ENCODE peak calls at places on chromosomes 4 and X, in seven cellular contexts. One of them, this sample, is unnamed. For H3K27me3, H3K36me3 and H3K9me3, the result is how much of the 10 kb centered on the place peaks cover.

GRCh38 chr4:98838977-98839618 is 89.8 kb downstream of the EIF4E start:
- DNase-seq in GM12878: no peak
- DNase-seq in lower lobe of right lung: no peak
- DNase-seq in left ventricle myocardium inferior: no peak
- DNase-seq in MM.1S: no peak
- DNase-seq in hepatocyte: peak
- DNase-seq in transverse colon: no peak
- DNase-seq in this sample: peak

GRCh38 chr4:42562016-42562415 is 94.9 kb downstream of the ATP8A1 start:
- DNase-seq in hepatocyte: no peak
- DNase-seq in left ventricle myocardium inferior: no peak
- DNase-seq in MM.1S: no peak
- DNase-seq in lower lobe of right lung: no peak
- DNase-seq in GM12878: no peak
- DNase-seq in transverse colon: no peak
- DNase-seq in this sample: no peak

GRCh38 chr4:2059726-2060577 is 825 bp downstream of the NAT8L start:
- DNase-seq in transverse colon: no peak
- DNase-seq in lower lobe of right lung: peak
- DNase-seq in MM.1S: no peak
- DNase-seq in hepatocyte: peak
- DNase-seq in GM12878: no peak
- DNase-seq in left ventricle myocardium inferior: peak
- DNase-seq in this sample: no peak

GRCh38 chr4:69754926-69755580 is 5.4 kb downstream of the SULT1B1 start:
- DNase-seq in transverse colon: peak
- DNase-seq in hepatocyte: no peak
- DNase-seq in MM.1S: no peak
- DNase-seq in left ventricle myocardium inferior: no peak
- DNase-seq in GM12878: no peak
- DNase-seq in lower lobe of right lung: no peak
- DNase-seq in this sample: no peak

GRCh38 chr4:123578276-123579014 is 181.8 kb downstream of the SPRY1 start:
- DNase-seq in GM12878: no peak
- DNase-seq in left ventricle myocardium inferior: no peak
- DNase-seq in transverse colon: no peak
- DNase-seq in hepatocyte: no peak
- DNase-seq in lower lobe of right lung: no peak
- DNase-seq in MM.1S: no peak
- DNase-seq in this sample: no peak

GRCh38 chr4:124079174-124079780 is 633.3 kb downstream of the ANKRD50 start:
- DNase-seq in lower lobe of right lung: no peak
- DNase-seq in transverse colon: no peak
- DNase-seq in hepatocyte: no peak
- DNase-seq in MM.1S: no peak
- DNase-seq in GM12878: no peak
- DNase-seq in left ventricle myocardium inferior: no peak
- DNase-seq in this sample: no peak

GRCh38 chrX:48472851-48473717 is 2.9 kb upstream of the FTSJ1 start:
- DNase-seq in left ventricle myocardium inferior: no peak
- DNase-seq in transverse colon: no peak
- DNase-seq in MM.1S: no peak
- DNase-seq in GM12878: no peak
- DNase-seq in hepatocyte: no peak
- DNase-seq in lower lobe of right lung: no peak
- DNase-seq in this sample: no peak

GRCh38 chrX:153689654-153690465 is 2.1 kb downstream of the SLC6A8 start:
- DNase-seq in transverse colon: no peak
- DNase-seq in lower lobe of right lung: no peak
- DNase-seq in hepatocyte: no peak
- DNase-seq in GM12878: no peak
- DNase-seq in MM.1S: no peak
- DNase-seq in left ventricle myocardium inferior: no peak
- DNase-seq in this sample: no peak

GRCh38 chr4:182384496-182385155 is 141.4 kb downstream of the TENM3 start:
- DNase-seq in hepatocyte: no peak
- DNase-seq in GM12878: no peak
- DNase-seq in left ventricle myocardium inferior: no peak
- DNase-seq in lower lobe of right lung: no peak
- DNase-seq in MM.1S: no peak
- DNase-seq in transverse colon: no peak
- DNase-seq in this sample: no peak

GRCh38 chr4:183596056-183596757 is 62.8 kb downstream of the RWDD4 start:
- DNase-seq in transverse colon: no peak
- DNase-seq in lower lobe of right lung: no peak
- DNase-seq in left ventricle myocardium inferior: no peak
- DNase-seq in hepatocyte: peak
- DNase-seq in MM.1S: no peak
- DNase-seq in GM12878: no peak
- DNase-seq in this sample: peak

GRCh38 chrX:123361371-123361770 is 177.3 kb downstream of the GRIA3 start:
- DNase-seq in lower lobe of right lung: peak
- DNase-seq in MM.1S: no peak
- DNase-seq in transverse colon: no peak
- DNase-seq in left ventricle myocardium inferior: no peak
- DNase-seq in hepatocyte: no peak
- DNase-seq in GM12878: no peak
- DNase-seq in this sample: no peak

GRCh38 chr4:10006236-10006603 is 15.1 kb downstream of the SLC2A9 start:
- DNase-seq in MM.1S: no peak
- DNase-seq in lower lobe of right lung: no peak
- DNase-seq in left ventricle myocardium inferior: no peak
- DNase-seq in GM12878: peak
- DNase-seq in hepatocyte: peak
- DNase-seq in transverse colon: peak
- DNase-seq in this sample: no peak

GRCh38 chr4:159069922-159070321 is 33.0 kb upstream of the RAPGEF2 start:
- DNase-seq in MM.1S: no peak
- DNase-seq in GM12878: no peak
- DNase-seq in transverse colon: no peak
- DNase-seq in left ventricle myocardium inferior: no peak
- DNase-seq in lower lobe of right lung: no peak
- DNase-seq in hepatocyte: no peak
- DNase-seq in this sample: no peak

GRCh38 chr4:40401096-40401495 is 66.0 kb downstream of the CHRNA9 start:
- DNase-seq in left ventricle myocardium inferior: no peak
- DNase-seq in GM12878: no peak
- DNase-seq in MM.1S: no peak
- DNase-seq in transverse colon: no peak
- DNase-seq in hepatocyte: no peak
- DNase-seq in lower lobe of right lung: no peak
- DNase-seq in this sample: no peak

GRCh38 chrX:40468033-40468979 is 112.5 kb upstream of the ATP6AP2 start:
- DNase-seq in left ventricle myocardium inferior: peak
- DNase-seq in GM12878: peak
- DNase-seq in lower lobe of right lung: peak
- DNase-seq in MM.1S: peak
- DNase-seq in transverse colon: peak
- DNase-seq in hepatocyte: peak
- DNase-seq in this sample: peak

GRCh38 chr4:141501931-141502330 is 134.5 kb upstream of the IL15 start:
- DNase-seq in left ventricle myocardium inferior: no peak
- DNase-seq in transverse colon: no peak
- DNase-seq in GM12878: no peak
- DNase-seq in lower lobe of right lung: no peak
- DNase-seq in MM.1S: no peak
- DNase-seq in hepatocyte: no peak
- DNase-seq in this sample: no peak

GRCh38 chr4:87299898-87300297 is 22.8 kb downstream of the HSD17B13 start:
- DNase-seq in lower lobe of right lung: no peak
- DNase-seq in MM.1S: no peak
- DNase-seq in transverse colon: no peak
- DNase-seq in left ventricle myocardium inferior: no peak
- DNase-seq in hepatocyte: no peak
- DNase-seq in GM12878: no peak
- DNase-seq in this sample: no peak

GRCh38 chr4:113905301-113905700 is 74.1 kb downstream of the ARSJ start:
- DNase-seq in left ventricle myocardium inferior: no peak
- DNase-seq in lower lobe of right lung: no peak
- DNase-seq in MM.1S: no peak
- DNase-seq in GM12878: no peak
- DNase-seq in hepatocyte: no peak
- DNase-seq in transverse colon: no peak
- DNase-seq in this sample: no peak

GRCh38 chr4:26238782-26239647 is 81.8 kb upstream of the RBPJ start:
- DNase-seq in transverse colon: no peak
- DNase-seq in left ventricle myocardium inferior: no peak
- DNase-seq in hepatocyte: peak
- DNase-seq in lower lobe of right lung: no peak
- DNase-seq in MM.1S: no peak
- DNase-seq in GM12878: no peak
- DNase-seq in this sample: no peak

GRCh38 chrX:3443186-3443585 is 96.7 kb upstream of the MXRA5 start:
- DNase-seq in left ventricle myocardium inferior: no peak
- DNase-seq in GM12878: no peak
- DNase-seq in MM.1S: no peak
- DNase-seq in lower lobe of right lung: no peak
- DNase-seq in transverse colon: no peak
- DNase-seq in hepatocyte: no peak
- DNase-seq in this sample: no peak

GRCh38 chrX:8815460-8816065 is 14.4 kb upstream of the FAM9A start:
- DNase-seq in lower lobe of right lung: no peak
- DNase-seq in GM12878: peak
- DNase-seq in MM.1S: peak
- DNase-seq in hepatocyte: peak
- DNase-seq in left ventricle myocardium inferior: no peak
- DNase-seq in transverse colon: no peak
- DNase-seq in this sample: no peak

GRCh38 chr4:138308421-138308820 is 66.3 kb upstream of the SLC7A11 start:
- DNase-seq in hepatocyte: peak
- DNase-seq in lower lobe of right lung: no peak
- DNase-seq in GM12878: no peak
- DNase-seq in MM.1S: no peak
- DNase-seq in left ventricle myocardium inferior: no peak
- DNase-seq in transverse colon: no peak
- DNase-seq in this sample: no peak

GRCh38 chr4:152536545-152537182 is 772 bp upstream of the FBXW7 start:
- DNase-seq in transverse colon: peak
- DNase-seq in hepatocyte: peak
- DNase-seq in GM12878: no peak
- DNase-seq in MM.1S: peak
- DNase-seq in lower lobe of right lung: no peak
- DNase-seq in left ventricle myocardium inferior: no peak
- DNase-seq in this sample: peak

GRCh38 chr4:5027366-5027765 is 8.1 kb upstream of the CYTL1 start:
- DNase-seq in GM12878: no peak
- DNase-seq in MM.1S: no peak
- DNase-seq in hepatocyte: no peak
- DNase-seq in left ventricle myocardium inferior: no peak
- DNase-seq in lower lobe of right lung: no peak
- DNase-seq in transverse colon: no peak
- DNase-seq in this sample: no peak

GRCh38 chr4:28082686-28083390 is 1222.2 kb downstream of the STIM2 start:
- DNase-seq in hepatocyte: no peak
- DNase-seq in lower lobe of right lung: no peak
- DNase-seq in left ventricle myocardium inferior: no peak
- DNase-seq in MM.1S: no peak
- DNase-seq in transverse colon: no peak
- DNase-seq in GM12878: no peak
- DNase-seq in this sample: no peak

GRCh38 chr4:5708171-5708828 is at the start of gene EVC2:
- DNase-seq in MM.1S: peak
- DNase-seq in hepatocyte: peak
- DNase-seq in lower lobe of right lung: peak
- DNase-seq in transverse colon: peak
- DNase-seq in GM12878: no peak
- DNase-seq in left ventricle myocardium inferior: peak
- DNase-seq in this sample: no peak

GRCh38 chrX:149275836-149276235 is 229.3 kb downstream of the IDS start:
- DNase-seq in GM12878: no peak
- DNase-seq in MM.1S: no peak
- DNase-seq in hepatocyte: no peak
- DNase-seq in transverse colon: no peak
- DNase-seq in lower lobe of right lung: no peak
- DNase-seq in left ventricle myocardium inferior: no peak
- DNase-seq in this sample: no peak

DNA sequence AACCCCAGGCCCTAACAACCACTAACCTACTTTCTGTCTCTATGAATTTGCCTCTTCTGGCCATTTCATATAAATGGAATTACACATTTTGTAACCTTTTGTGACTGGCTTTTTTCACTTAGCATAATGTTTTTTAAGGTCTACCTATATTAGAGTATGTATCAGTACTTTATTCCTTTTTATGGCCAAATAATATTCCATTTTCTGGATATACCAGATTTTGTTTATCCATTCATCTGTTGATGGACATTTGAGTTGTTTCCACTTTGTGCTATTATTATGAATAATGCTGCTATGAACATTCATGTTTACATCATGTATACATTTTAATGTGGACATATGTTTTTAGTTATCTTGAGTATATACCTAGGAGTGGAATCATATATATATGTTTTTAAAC is 35.5 kb downstream of the REPS2 start:
- DNase-seq in lower lobe of right lung: no peak
- DNase-seq in hepatocyte: no peak
- DNase-seq in left ventricle myocardium inferior: no peak
- DNase-seq in GM12878: no peak
- DNase-seq in MM.1S: no peak
- DNase-seq in transverse colon: no peak
- DNase-seq in this sample: no peak
- H3K27me3 ChIP-seq in lower lobe of right lung: under half
- H3K27me3 ChIP-seq in hepatocyte: under half
- H3K27me3 ChIP-seq in left ventricle myocardium inferior: under half
- H3K27me3 ChIP-seq in GM12878: under half
- H3K27me3 ChIP-seq in MM.1S: under half
- H3K27me3 ChIP-seq in transverse colon: under half
- H3K27me3 ChIP-seq in this sample: under half

DNA sequence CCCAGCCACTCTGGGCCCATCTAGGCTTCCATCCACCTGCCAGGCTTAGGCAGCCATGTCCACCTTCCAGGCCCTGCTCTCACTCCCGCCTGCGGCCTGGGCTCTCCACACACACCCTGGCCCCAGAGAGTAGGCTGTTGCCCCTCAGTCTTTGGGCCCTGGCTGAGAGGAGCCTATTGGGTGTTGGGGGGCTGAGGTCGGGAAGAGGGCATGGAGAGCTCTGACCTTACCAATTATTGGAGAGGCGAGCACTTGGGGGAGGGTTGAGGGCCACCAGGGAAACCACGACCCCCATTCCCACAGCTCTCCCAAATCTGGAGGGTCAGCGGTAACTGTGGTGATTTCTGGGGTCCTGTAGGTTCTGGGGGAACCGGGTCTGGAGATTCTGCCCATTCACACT is 38.2 kb downstream of the HTRA3 start:
- DNase-seq in GM12878: no peak
- DNase-seq in left ventricle myocardium inferior: peak
- DNase-seq in MM.1S: no peak
- DNase-seq in transverse colon: no peak
- DNase-seq in hepatocyte: no peak
- DNase-seq in lower lobe of right lung: peak
- DNase-seq in this sample: peak
- H3K36me3 ChIP-seq in GM12878: under half
- H3K36me3 ChIP-seq in left ventricle myocardium inferior: under half
- H3K36me3 ChIP-seq in MM.1S: under half
- H3K36me3 ChIP-seq in transverse colon: under half
- H3K36me3 ChIP-seq in hepatocyte: under half
- H3K36me3 ChIP-seq in lower lobe of right lung: under half
- H3K36me3 ChIP-seq in this sample: under half

GRCh38 chrX:136656596-136656995 is 8.6 kb downstream of the CD40LG start:
- DNase-seq in hepatocyte: no peak
- DNase-seq in lower lobe of right lung: no peak
- DNase-seq in GM12878: no peak
- DNase-seq in left ventricle myocardium inferior: no peak
- DNase-seq in transverse colon: no peak
- DNase-seq in MM.1S: no peak
- DNase-seq in this sample: no peak
- H3K9me3 ChIP-seq in hepatocyte: under half
- H3K9me3 ChIP-seq in lower lobe of right lung: under half
- H3K9me3 ChIP-seq in GM12878: under half
- H3K9me3 ChIP-seq in left ventricle myocardium inferior: under half
- H3K9me3 ChIP-seq in transverse colon: under half
- H3K9me3 ChIP-seq in MM.1S: under half
- H3K9me3 ChIP-seq in this sample: under half

GRCh38 chr4:80261989-80262600 is 4.4 kb upstream of the FGF5 start:
- DNase-seq in transverse colon: no peak
- DNase-seq in GM12878: no peak
- DNase-seq in left ventricle myocardium inferior: no peak
- DNase-seq in MM.1S: no peak
- DNase-seq in hepatocyte: no peak
- DNase-seq in lower lobe of right lung: no peak
- DNase-seq in this sample: no peak
- H3K27me3 ChIP-seq in transverse colon: half or more
- H3K27me3 ChIP-seq in GM12878: under half
- H3K27me3 ChIP-seq in left ventricle myocardium inferior: half or more
- H3K27me3 ChIP-seq in MM.1S: under half
- H3K27me3 ChIP-seq in hepatocyte: half or more
- H3K27me3 ChIP-seq in lower lobe of right lung: under half
- H3K27me3 ChIP-seq in this sample: under half

This sample was measured in Caco-2.